ENCODE peak calls at places on chromosome 10, in six cellular contexts. O is SK-N-SH, Z is ovary, T is upper lobe of left lung, Y is A549, X is sigmoid colon. L is an unnamed sample.

GRCh38 chr10:132750936-132751335 is 35.0 kb downstream of the NKX6-2 start:
- DNase-seq in O (no peak), Z (no peak), T (no peak), Y (no peak), X (no peak), L (no peak)

GRCh38 chr10:43707755-43708154 is 59.1 kb upstream of the ZNF32 start:
- DNase-seq in O (no peak), Z (no peak), T (no peak), Y (no peak), X (no peak), L (no peak)

GRCh38 chr10:131126321-131127121 is 185.0 kb downstream of the TCERG1L start:
- DNase-seq in O (no peak), Z (no peak), T (no peak), Y (no peak), X (no peak), L (no peak)

GRCh38 chr10:24115403-24115802 is 93.5 kb upstream of the KIAA1217 start:
- DNase-seq in O (no peak), Z (no peak), T (no peak), Y (no peak), X (no peak), L (no peak)

GRCh38 chr10:127832456-127832855 is 60.3 kb downstream of the CLRN3 start:
- DNase-seq in O (no peak), Z (peak; percentile 43), T (no peak), Y (no peak), X (no peak), L (no peak)

GRCh38 chr10:101444058-101444457 is 90.1 kb downstream of the BTRC start:
- DNase-seq in O (no peak), Z (no peak), T (no peak), Y (peak; percentile 14), X (no peak), L (no peak)

GRCh38 chr10:17200885-17201164 is 647 bp downstream of the TRDMT1 start:
- DNase-seq in O (no peak), Z (no peak), T (peak; percentile 73), Y (peak; percentile 37), X (peak; percentile 70), L (peak; percentile 34)

GRCh38 chr10:93080350-93081046 is 6.8 kb downstream of the CYP26A1 start:
- DNase-seq in O (peak; percentile 84), Z (peak; percentile 52), T (peak; percentile 53), Y (peak; percentile 87), X (no peak), L (peak; percentile 63)

GRCh38 chr10:86715156-86715795 is 41.1 kb upstream of the BMPR1A start:
- DNase-seq in O (no peak), Z (no peak), T (no peak), Y (no peak), X (peak; percentile 63), L (no peak)

GRCh38 chr10:91776266-91776665 is 22.0 kb upstream of the TNKS2 start:
- DNase-seq in O (no peak), Z (no peak), T (no peak), Y (no peak), X (no peak), L (no peak)

GRCh38 chr10:133021116-133021962 is 66.4 kb upstream of the ADGRA1 start:
- DNase-seq in O (no peak), Z (no peak), T (no peak), Y (no peak), X (no peak), L (no peak)

GRCh38 chr10:96376483-96376882 is 17.7 kb upstream of the OPALIN start:
- DNase-seq in O (no peak), Z (no peak), T (no peak), Y (no peak), X (no peak), L (no peak)

GRCh38 chr10:106495931-106496330 is 668.6 kb downstream of the SORCS1 start:
- DNase-seq in O (no peak), Z (no peak), T (no peak), Y (no peak), X (no peak), L (no peak)

GRCh38 chr10:103333934-103334520 is 16.9 kb downstream of the PCGF6 start:
- DNase-seq in O (peak; percentile 42), Z (no peak), T (no peak), Y (peak; percentile 34), X (no peak), L (no peak)

GRCh38 chr10:91050371-91051034 is 129.6 kb upstream of the ANKRD1 start:
- DNase-seq in O (no peak), Z (no peak), T (no peak), Y (no peak), X (no peak), L (no peak)

GRCh38 chr10:29712108-29712507 is 77.3 kb upstream of the SVIL start:
- DNase-seq in O (no peak), Z (no peak), T (no peak), Y (no peak), X (no peak), L (no peak)

GRCh38 chr10:10677479-10677878 is 340.2 kb upstream of the CELF2 start:
- DNase-seq in O (peak; percentile 10), Z (peak; percentile 37), T (peak; percentile 65), Y (no peak), X (no peak), L (peak; percentile 30)

GRCh38 chr10:6753644-6754043 is 173.6 kb upstream of the PRKCQ start:
- DNase-seq in O (no peak), Z (no peak), T (no peak), Y (no peak), X (no peak), L (no peak)

GRCh38 chr10:93437000-93437945 is 44.9 kb downstream of the MYOF start:
- DNase-seq in O (no peak), Z (peak; percentile 73), T (peak; percentile 87), Y (peak; percentile 89), X (peak; percentile 98), L (peak; percentile 67)

GRCh38 chr10:118908487-118909280 is 120.8 kb upstream of the NANOS1 start:
- DNase-seq in O (peak; percentile 73), Z (no peak), T (no peak), Y (no peak), X (no peak), L (no peak)

GRCh38 chr10:61961278-61961677 is 59.8 kb downstream of the ARID5B start:
- DNase-seq in O (no peak), Z (no peak), T (no peak), Y (no peak), X (no peak), L (no peak)

GRCh38 chr10:43044444-43045245 is 32.2 kb upstream of the RET start:
- DNase-seq in O (peak; percentile 37), Z (no peak), T (peak; percentile 15), Y (no peak), X (peak; percentile 44), L (peak; percentile 17)

DNA sequence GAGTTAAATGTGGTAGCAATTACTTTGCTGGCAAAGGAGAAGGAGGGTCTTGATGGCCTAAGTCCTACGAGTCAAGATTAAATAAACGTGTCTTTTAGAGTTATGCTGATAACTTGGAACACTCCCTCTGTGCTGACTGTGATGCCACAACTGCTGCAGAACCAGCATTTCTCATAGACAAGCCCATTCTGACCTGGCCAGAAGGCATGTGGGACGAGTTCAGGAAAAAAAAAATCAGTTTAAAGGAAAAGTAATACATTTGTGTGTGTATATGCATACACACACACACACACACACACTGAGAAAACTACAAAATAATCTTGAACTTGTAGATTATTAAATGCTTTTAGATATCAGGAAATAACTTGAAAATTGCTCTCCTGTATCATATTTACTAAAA is 245.8 kb downstream of the FGFR2 start:
- DNase-seq in O (no peak), Z (no peak), T (no peak), Y (no peak), X (no peak), L (no peak)
- TF ChIP-seq EP300 in O (no peak), Z (no peak), T (no peak), Y (no peak), X (no peak), L (no peak)

GRCh38 chr10:110817614-110818013 is 54.1 kb upstream of the PDCD4 start:
- DNase-seq in O (no peak), Z (no peak), T (no peak), Y (no peak), X (peak; percentile 57), L (no peak)
- H3K27ac ChIP-seq in O (no peak overlapping the region), Z (no peak overlapping the region), T (no peak overlapping the region), Y (no peak overlapping the region), X (peak overlapping the region; percentile 20), L (peak overlapping the region; percentile 35)

GRCh38 chr10:71623098-71623985 is 96.2 kb downstream of the C10orf105 start:
- DNase-seq in O (no peak), Z (no peak), T (peak; percentile 49), Y (peak; percentile 68), X (no peak), L (no peak)

GRCh38 chr10:71620642-71621041 is 98.9 kb downstream of the C10orf105 start:
- DNase-seq in O (no peak), Z (no peak), T (no peak), Y (no peak), X (no peak), L (no peak)

GRCh38 chr10:71621783-71622526 is 97.6 kb downstream of the C10orf105 start:
- DNase-seq in O (no peak), Z (peak; percentile 45), T (no peak), Y (no peak), X (no peak), L (no peak)

GRCh38 chr10:71622656-71623055 is 96.9 kb downstream of the C10orf105 start:
- DNase-seq in O (no peak), Z (no peak), T (no peak), Y (no peak), X (no peak), L (no peak)

GRCh38 chr10:71621263-71621751 is 98.3 kb downstream of the C10orf105 start:
- DNase-seq in O (peak; percentile 73), Z (peak; percentile 60), T (peak; percentile 53), Y (no peak), X (peak; percentile 87), L (no peak)
- TF ChIP-seq EP300 in O (no peak), Z (no peak), T (no peak), Y (no peak), X (no peak), L (no peak)

DNA sequence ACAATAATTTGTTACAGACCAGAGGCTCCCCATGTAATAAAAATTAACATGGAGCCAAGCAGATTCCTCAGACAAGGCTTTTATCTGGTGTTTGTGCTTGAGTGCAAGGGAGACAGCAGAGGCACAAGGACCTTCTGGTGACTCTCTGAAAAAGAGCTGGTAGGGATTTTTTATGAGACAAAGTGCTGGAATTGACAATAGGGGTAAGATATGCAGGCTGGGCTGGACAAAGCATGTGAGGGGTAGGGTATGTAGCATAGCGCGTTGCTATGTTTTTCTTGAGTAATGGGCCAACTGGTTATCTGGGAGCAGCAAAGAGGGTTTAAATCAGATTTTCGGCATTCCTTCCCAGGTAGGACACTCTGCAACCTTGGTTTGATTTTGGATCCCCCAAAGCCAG is 7.9 kb upstream of the PANK1 start:
- DNase-seq in O (no peak), Z (no peak), T (no peak), Y (no peak), X (no peak), L (no peak)
- H3K27ac ChIP-seq in O (no peak overlapping the region), Z (no peak overlapping the region), T (no peak overlapping the region), Y (no peak overlapping the region), X (no peak overlapping the region), L (no peak overlapping the region)

GRCh38 chr10:48187713-48188541 is 86.6 kb downstream of the FRMPD2 start:
- DNase-seq in O (no peak), Z (no peak), T (no peak), Y (no peak), X (no peak), L (no peak)
- TF ChIP-seq EP300 in O (no peak), Z (no peak), T (no peak), Y (no peak), X (no peak), L (no peak)

L was measured in stomach.